ENCODE peak calls at places on chromosomes 13 and 19, in eight cellular contexts. W, U, H, S, P, A, J and L are unnamed samples.

GRCh38 chr19:13112555-13112954 is 4.0 kb downstream of the TRMT1 start:
- DNase-seq in S (no peak), J (no peak), H (peak), W (no peak), A (no peak), U (no peak), P (no peak), L (no peak)

GRCh38 chr13:100478107-100478809 is 110.3 kb downstream of the GGACT start:
- DNase-seq in W (no peak), S (no peak), P (peak), A (no peak), H (no peak), U (no peak), J (no peak), L (no peak)

GRCh38 chr19:55705972-55706371 is 30.9 kb downstream of the EPN1 start:
- DNase-seq in S (no peak), U (no peak), H (no peak), J (no peak), W (no peak), A (no peak), P (no peak), L (no peak)

GRCh38 chr19:29590278-29590677 is 15.8 kb upstream of the POP4 start:
- DNase-seq in H (no peak), W (no peak), A (no peak), U (no peak), S (no peak), J (no peak), P (no peak), L (no peak)

GRCh38 chr19:50893047-50893737 is 18.0 kb downstream of the KLK4 start:
- DNase-seq in W (no peak), H (no peak), A (no peak), P (peak), U (peak), S (no peak), J (no peak), L (no peak)

GRCh38 chr13:29583073-29583785 is 12.3 kb downstream of the SLC7A1 start:
- DNase-seq in A (no peak), P (no peak), S (peak), H (no peak), U (peak), W (no peak), J (no peak), L (no peak)

GRCh38 chr13:38566526-38566925 is 120.4 kb upstream of the FREM2 start:
- DNase-seq in H (no peak), S (no peak), J (no peak), A (no peak), W (no peak), P (no peak), U (no peak), L (no peak)

GRCh38 chr13:113837554-113838355 is 26.1 kb downstream of the GAS6 start:
- DNase-seq in H (peak), A (peak), P (no peak), J (no peak), U (peak), S (peak), W (peak), L (peak)

GRCh38 chr13:112452380-112453206 is 76.4 kb downstream of the SPACA7 start:
- DNase-seq in J (no peak), A (no peak), U (no peak), W (no peak), H (no peak), S (no peak), P (no peak), L (no peak)

GRCh38 chr13:111508164-111508870 is 187.9 kb downstream of the TEX29 start:
- DNase-seq in J (no peak), U (no peak), W (no peak), S (no peak), P (no peak), H (no peak), A (no peak), L (no peak)

GRCh38 chr19:43610493-43610892 is 1.4 kb upstream of the SRRM5 start:
- DNase-seq in A (no peak), S (peak), H (no peak), P (no peak), J (no peak), W (no peak), U (no peak), L (no peak)

GRCh38 chr19:28374971-28375370 is 838.0 kb downstream of the UQCRFS1 start:
- DNase-seq in W (no peak), P (no peak), S (no peak), J (no peak), A (no peak), H (no peak), U (no peak), L (no peak)
- TF ChIP-seq CTCF in W (no peak), P (no peak), S (no peak), J (no peak), A (no peak), H (no peak), U (no peak), L (no peak)

DNA sequence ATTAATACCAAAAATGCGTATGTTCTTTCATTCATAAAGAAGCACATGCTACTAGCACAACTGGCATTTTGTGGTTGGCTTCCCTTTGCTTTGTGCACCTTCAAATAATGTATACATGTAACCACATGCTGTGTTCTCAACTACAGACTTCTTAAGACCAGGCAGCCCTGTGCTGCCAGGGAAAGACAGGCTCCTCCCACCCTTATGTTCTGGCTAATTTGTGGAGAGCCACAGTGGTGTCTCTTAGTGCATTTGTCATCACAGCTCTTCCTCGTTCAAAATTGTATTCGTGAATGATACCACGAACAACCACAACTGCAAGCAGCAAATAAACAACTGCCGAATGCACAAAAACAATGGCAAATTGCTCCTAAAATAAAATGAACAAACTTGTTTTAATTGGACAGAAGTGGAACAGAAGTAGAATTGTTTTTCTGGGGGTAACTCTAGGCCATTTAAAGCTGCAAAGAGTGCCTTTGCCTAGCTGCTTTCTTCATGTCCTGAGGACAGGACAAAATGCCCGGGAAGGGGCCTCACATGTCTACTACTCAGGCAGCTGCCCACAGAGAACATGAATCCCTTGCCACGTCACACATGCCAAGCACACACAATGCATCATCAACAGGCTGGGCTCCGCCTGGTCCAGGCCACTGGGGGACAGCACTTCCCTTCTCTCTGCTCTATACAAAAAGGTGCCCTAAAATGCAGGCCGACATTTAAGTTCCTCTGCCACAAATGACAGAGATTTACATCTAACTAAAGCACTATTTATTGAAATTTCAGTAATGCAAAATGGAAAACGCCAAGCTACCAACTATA is 21.7 kb downstream of the IRS2 start:
- DNase-seq in J (no peak), S (peak), U (no peak), H (no peak), W (peak), A (no peak), P (no peak), L (no peak)
- TF ChIP-seq CTCF in J (no peak), S (peak), U (peak), H (peak), W (peak), A (no peak), P (no peak), L (no peak)

GRCh38 chr19:33767898-33768413 is 28.7 kb upstream of the KCTD15 start:
- DNase-seq in P (peak), H (no peak), S (peak), J (peak), A (no peak), W (no peak), U (peak), L (no peak)
- TF ChIP-seq CTCF in P (no peak), H (no peak), S (peak), J (no peak), A (peak), W (no peak), U (peak), L (no peak)

DNA sequence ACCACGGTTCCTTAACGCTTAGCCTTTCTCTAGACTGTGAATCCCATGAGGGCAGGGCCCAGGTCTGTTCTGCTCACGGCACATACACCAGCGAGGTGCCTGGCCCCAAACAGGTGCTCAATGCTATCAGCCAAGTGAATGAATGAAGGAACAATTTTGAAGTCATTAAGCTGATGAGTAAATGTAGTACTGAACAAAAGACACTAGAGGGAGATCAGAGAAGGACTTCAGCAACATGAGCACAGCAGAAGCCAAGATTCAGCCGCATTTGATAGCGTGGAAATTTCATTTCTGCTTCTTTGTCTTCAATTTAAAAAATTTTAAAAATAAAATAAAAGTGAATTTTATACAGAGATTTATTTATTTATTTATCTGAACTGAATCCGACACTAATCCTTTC is 20.1 kb upstream of the MYO16 start:
- DNase-seq in H (no peak), J (no peak), A (peak), P (no peak), S (peak), U (peak), W (no peak), L (no peak)
- TF ChIP-seq CTCF in H (peak), J (no peak), A (peak), P (peak), S (peak), U (no peak), W (peak), L (no peak)

DNA sequence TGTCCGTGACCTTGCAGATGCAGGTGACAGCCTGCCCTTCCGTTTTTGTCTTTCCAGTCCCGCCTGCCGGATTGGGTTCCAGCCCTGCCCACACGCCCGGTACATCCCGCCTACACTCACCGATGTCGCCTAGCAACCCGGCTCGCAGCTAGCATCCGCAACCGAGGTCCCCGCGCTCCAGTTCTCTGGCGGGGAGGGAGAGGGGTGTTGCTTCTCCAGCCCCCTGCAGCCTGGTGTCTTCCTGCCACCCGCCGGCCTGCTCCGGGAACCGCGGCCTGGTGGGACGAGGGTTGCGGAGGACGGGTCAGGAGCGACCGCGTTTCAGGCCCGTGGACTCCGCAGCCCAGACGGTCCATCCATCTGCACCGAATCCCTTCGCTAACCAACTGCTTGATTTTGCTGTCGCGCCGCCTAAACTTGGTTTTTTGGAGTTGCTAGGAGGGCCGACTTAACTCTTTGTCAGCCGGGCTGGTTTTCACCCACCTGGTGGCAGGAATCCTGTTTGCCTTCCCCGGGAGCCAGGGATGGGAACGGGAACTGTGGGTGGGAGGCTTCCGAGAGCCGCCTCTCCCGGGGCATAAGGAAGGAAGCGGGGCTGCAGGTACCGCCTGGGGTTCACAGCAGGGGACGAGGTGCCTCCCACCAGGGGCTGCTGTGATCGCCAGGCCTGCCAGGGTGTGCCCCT is 15.4 kb upstream of the MATK start:
- DNase-seq in J (peak), U (peak), S (no peak), P (peak), A (no peak), W (peak), H (peak), L (no peak)
- TF ChIP-seq CTCF in J (no peak), U (no peak), S (peak), P (no peak), A (no peak), W (peak), H (peak), L (no peak)